ENCODE peak calls at places on chromosomes 6 and 20, in six cellular contexts. H, N, M, D, E and Y are unnamed samples.

GRCh38 chr20:3209023-3209945 is at the start of gene ITPA:
- DNase-seq in D (peak), H (peak), E (peak), M (peak), N (peak), Y (peak)

GRCh38 chr6:149170564-149171452 is 146.7 kb upstream of the TAB2 start:
- DNase-seq in N (no peak), E (no peak), D (no peak), H (no peak), M (no peak), Y (peak)

GRCh38 chr6:139581485-139581865 is 207.0 kb upstream of the CITED2 start:
- DNase-seq in H (no peak), D (no peak), N (no peak), E (no peak), M (no peak), Y (no peak)

GRCh38 chr20:62310757-62311121 is 7.9 kb downstream of the ADRM1 start:
- DNase-seq in E (no peak), M (no peak), H (no peak), N (no peak), D (no peak), Y (no peak)

GRCh38 chr6:122770835-122771601 is 8.5 kb upstream of the FABP7 start:
- DNase-seq in N (no peak), E (peak), D (no peak), M (no peak), H (no peak), Y (peak)

GRCh38 chr6:15033850-15034203 is 212.0 kb upstream of the JARID2 start:
- DNase-seq in M (no peak), D (no peak), N (no peak), E (no peak), H (no peak), Y (no peak)

GRCh38 chr6:30687659-30688431 is 1.4 kb upstream of the PPP1R18 start:
- DNase-seq in M (peak), N (peak), H (peak), E (peak), D (no peak), Y (peak)

GRCh38 chr6:5401845-5402738 is 140.8 kb downstream of the FARS2 start:
- DNase-seq in N (peak), M (no peak), E (peak), D (no peak), H (peak), Y (peak)

GRCh38 chr6:3297909-3298308 is 39.2 kb downstream of the PSMG4 start:
- DNase-seq in N (no peak), E (no peak), D (no peak), M (no peak), H (no peak), Y (no peak)

GRCh38 chr20:33081411-33082154 is 2.1 kb downstream of the BPIFB4 start:
- DNase-seq in D (no peak), H (no peak), N (no peak), E (no peak), M (no peak), Y (no peak)

GRCh38 chr20:24817351-24817750 is 131.7 kb upstream of the CST7 start:
- DNase-seq in N (no peak), H (no peak), D (no peak), E (no peak), M (no peak), Y (no peak)

GRCh38 chr20:62202083-62202395 is 18.0 kb downstream of the HRH3 start:
- DNase-seq in D (no peak), E (no peak), H (peak), N (no peak), M (no peak), Y (peak)

GRCh38 chr20:49541733-49542513 is 26.0 kb downstream of the PTGIS start:
- DNase-seq in N (peak), M (peak), H (peak), E (peak), D (peak), Y (peak)

GRCh38 chr6:134146268-134147032 is 94.0 kb upstream of the SLC2A12 start:
- DNase-seq in H (no peak), N (no peak), D (no peak), M (no peak), E (no peak), Y (no peak)

GRCh38 chr20:39661833-39662232 is 699.7 kb downstream of the DHX35 start:
- DNase-seq in D (peak), N (peak), E (peak), M (peak), H (no peak), Y (peak)

GRCh38 chr20:47038581-47039560 is 144.2 kb downstream of the EYA2 start:
- DNase-seq in E (no peak), N (no peak), D (no peak), H (no peak), M (no peak), Y (no peak)

GRCh38 chr6:155174576-155175174 is 89.1 kb upstream of the CLDN20 start:
- DNase-seq in N (peak), H (peak), D (peak), E (peak), M (peak), Y (peak)

GRCh38 chr20:50464026-50464724 is 46.0 kb upstream of the PTPN1 start:
- DNase-seq in E (peak), N (peak), M (no peak), D (peak), H (peak), Y (peak)

GRCh38 chr20:47360207-47360488 is 3.6 kb upstream of the ZMYND8 start:
- DNase-seq in M (no peak), H (peak), N (peak), E (peak), D (peak), Y (peak)

GRCh38 chr6:89596484-89596883 is 42.1 kb downstream of the LYRM2 start:
- DNase-seq in M (no peak), D (no peak), N (no peak), H (no peak), E (peak), Y (peak)

GRCh38 chr6:15470746-15471145 is 192.1 kb downstream of the DTNBP1 start:
- DNase-seq in M (no peak), E (no peak), H (no peak), N (no peak), D (no peak), Y (no peak)

GRCh38 chr6:166598441-166599138 is 12.1 kb upstream of the RAMACL start:
- DNase-seq in D (peak), E (peak), M (peak), N (peak), H (peak), Y (peak)

GRCh38 chr6:139655783-139656705 is 281.6 kb upstream of the CITED2 start:
- DNase-seq in E (peak), N (no peak), H (no peak), M (no peak), D (no peak), Y (no peak)

GRCh38 chr20:33669873-33670640 is 3.3 kb downstream of the ACTL10 start:
- DNase-seq in N (no peak), D (no peak), E (no peak), H (no peak), M (no peak), Y (no peak)

GRCh38 chr20:34017610-34018009 is 23.9 kb downstream of the RALY start:
- DNase-seq in N (peak), H (peak), D (peak), M (peak), E (peak), Y (peak)

GRCh38 chr20:61719691-61720347 is 345.9 kb downstream of the TAF4 start:
- DNase-seq in N (no peak), H (no peak), D (no peak), E (no peak), M (no peak), Y (no peak)

GRCh38 chr6:31575335-31575901 is at the start of gene TNF:
- DNase-seq in D (peak), M (no peak), N (no peak), H (no peak), E (peak), Y (no peak)

GRCh38 chr6:683742-684440 is 9.0 kb downstream of the EXOC2 start:
- DNase-seq in N (peak), M (peak), D (no peak), H (peak), E (no peak), Y (peak)

GRCh38 chr6:28983838-28984237 is 21.3 kb downstream of the ZNF311 start:
- DNase-seq in M (no peak), E (no peak), N (no peak), D (no peak), H (no peak), Y (no peak)

GRCh38 chr6:1322206-1322605 is 10.3 kb downstream of the FOXQ1 start:
- DNase-seq in E (no peak), D (no peak), M (no peak), H (no peak), N (no peak), Y (no peak)

GRCh38 chr6:51049983-51050877 is 231.6 kb downstream of the TFAP2B start:
- DNase-seq in M (no peak), E (peak), D (peak), H (no peak), N (no peak), Y (peak)

GRCh38 chr6:109397020-109397419 is 14.8 kb upstream of the CD164 start:
- DNase-seq in D (no peak), M (no peak), H (peak), E (peak), N (peak), Y (peak)
- H3K4me3 ChIP-seq in D (no peak), M (no peak), H (no peak), E (no peak), N (no peak), Y (no peak)

DNA sequence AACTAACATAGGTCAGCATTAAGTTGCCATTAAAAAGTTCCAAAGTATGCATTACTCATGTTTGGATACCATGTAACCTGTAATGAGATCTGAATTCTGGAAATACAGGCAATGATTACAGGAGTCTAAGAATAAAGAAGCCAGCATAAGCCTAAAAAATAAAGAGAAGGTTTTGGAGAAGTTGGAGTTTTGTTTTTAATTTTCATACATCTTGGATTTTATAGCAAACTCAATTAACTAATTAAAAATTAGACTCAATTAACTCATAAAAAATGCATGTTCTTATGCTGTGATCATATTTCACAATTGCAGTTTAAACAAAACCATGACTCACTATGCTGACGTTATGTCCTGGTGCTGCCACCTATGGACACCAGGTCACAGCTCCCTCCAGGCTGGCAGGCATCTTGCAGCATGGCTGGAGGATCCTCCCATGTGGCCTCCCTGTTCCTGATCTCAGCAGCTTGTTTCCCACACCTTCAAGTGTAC is 648.8 kb upstream of the AGPAT4 start:
- DNase-seq in H (peak), M (peak), E (peak), N (peak), D (peak), Y (peak)
- TF ChIP-seq CTCF in H (no peak), M (peak), E (peak), N (peak), D (no peak), Y (peak)

GRCh38 chr6:161639772-161640171 is 365.9 kb upstream of the AGPAT4 start:
- DNase-seq in D (no peak), H (no peak), N (no peak), E (no peak), M (peak), Y (no peak)

GRCh38 chr6:161635975-161636374 is 362.1 kb upstream of the AGPAT4 start:
- DNase-seq in E (no peak), M (no peak), H (no peak), D (no peak), N (no peak), Y (no peak)

GRCh38 chr6:161631676-161632194 is 357.9 kb upstream of the AGPAT4 start:
- DNase-seq in H (no peak), N (peak), M (peak), E (no peak), D (no peak), Y (peak)

GRCh38 chr6:161641175-161641574 is 367.3 kb upstream of the AGPAT4 start:
- DNase-seq in N (no peak), M (no peak), D (no peak), H (no peak), E (no peak), Y (no peak)

GRCh38 chr6:161637658-161638057 is 363.8 kb upstream of the AGPAT4 start:
- DNase-seq in E (no peak), N (no peak), M (no peak), D (no peak), H (no peak), Y (no peak)
- H3K4me3 ChIP-seq in E (no peak), N (no peak), M (no peak), D (no peak), H (no peak), Y (no peak)

GRCh38 chr20:44796758-44797457 is 13.4 kb downstream of the RIMS4 start:
- DNase-seq in E (no peak), M (no peak), H (no peak), N (no peak), D (no peak), Y (no peak)

GRCh38 chr20:44799691-44800090 is 10.7 kb downstream of the RIMS4 start:
- DNase-seq in M (no peak), N (no peak), H (no peak), E (no peak), D (no peak), Y (no peak)

GRCh38 chr20:44803383-44803941 is 6.9 kb downstream of the RIMS4 start:
- DNase-seq in N (no peak), M (no peak), E (no peak), H (no peak), D (no peak), Y (no peak)

GRCh38 chr20:44802702-44803101 is 7.6 kb downstream of the RIMS4 start:
- DNase-seq in N (no peak), M (no peak), E (no peak), H (no peak), D (no peak), Y (no peak)

DNA sequence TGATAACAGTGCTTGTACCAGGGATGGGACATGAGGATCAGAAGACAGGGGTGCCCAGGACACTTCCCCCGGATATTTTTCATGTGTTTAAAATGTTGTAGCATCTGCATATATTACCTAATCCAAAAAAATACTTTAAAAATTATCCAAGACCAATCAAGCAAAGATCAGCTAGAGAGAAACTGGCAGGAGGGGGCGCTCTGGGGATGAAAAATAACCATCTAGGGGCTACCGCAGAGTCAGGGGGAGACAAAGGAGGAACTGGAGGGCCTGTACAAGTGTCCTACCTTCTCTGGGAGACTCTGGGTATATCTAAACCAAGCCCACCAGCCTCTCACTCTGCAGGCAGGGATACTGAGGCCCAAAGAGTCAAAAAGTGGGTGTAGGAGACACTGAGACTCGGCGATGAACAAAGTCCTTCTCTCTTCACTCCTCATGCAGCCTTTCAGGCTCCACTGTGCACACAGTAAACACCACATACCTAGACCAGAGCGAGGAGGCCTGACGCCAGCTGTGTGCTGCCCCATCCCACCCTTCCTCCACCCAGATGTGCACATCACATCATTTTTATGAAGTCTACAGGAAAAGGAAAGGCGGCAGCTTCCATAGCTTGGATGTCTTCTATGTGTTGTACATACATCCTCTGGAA is 9.8 kb downstream of the RIMS4 start:
- DNase-seq in E (no peak), H (no peak), D (no peak), N (no peak), M (no peak), Y (no peak)
- TF ChIP-seq CTCF in E (no peak), H (peak), D (no peak), N (peak), M (no peak), Y (peak)